ENCODE peak calls at places on chromosomes 5 and 9, in seven cellular contexts. One of them, this sample, is unnamed.

GRCh38 chr9:134833294-134833880 is 47.2 kb upstream of the FCN2 start:
- DNase-seq in tibial nerve: no peak
- DNase-seq in H1: no peak
- DNase-seq in IMR-90: no peak
- DNase-seq in prostate gland: no peak
- DNase-seq in body of pancreas: no peak
- DNase-seq in heart left ventricle: peak; percentile 22
- DNase-seq in this sample: no peak

GRCh38 chr9:77163889-77164288 is 13.4 kb upstream of the VPS13A start:
- DNase-seq in tibial nerve: no peak
- DNase-seq in H1: no peak
- DNase-seq in IMR-90: peak; percentile 58
- DNase-seq in prostate gland: no peak
- DNase-seq in body of pancreas: no peak
- DNase-seq in heart left ventricle: no peak
- DNase-seq in this sample: no peak

GRCh38 chr9:9961487-9961886 is 651.3 kb downstream of the PTPRD start:
- DNase-seq in tibial nerve: no peak
- DNase-seq in H1: no peak
- DNase-seq in IMR-90: no peak
- DNase-seq in prostate gland: no peak
- DNase-seq in body of pancreas: no peak
- DNase-seq in heart left ventricle: no peak
- DNase-seq in this sample: no peak

GRCh38 chr9:116275418-116276295 is 122.1 kb downstream of the PAPPA start:
- DNase-seq in tibial nerve: no peak
- DNase-seq in H1: no peak
- DNase-seq in IMR-90: peak; percentile 71
- DNase-seq in prostate gland: no peak
- DNase-seq in body of pancreas: no peak
- DNase-seq in heart left ventricle: no peak
- DNase-seq in this sample: no peak

GRCh38 chr5:151758141-151758429 is 346 bp downstream of the ATOX1 start:
- DNase-seq in tibial nerve: no peak
- DNase-seq in H1: no peak
- DNase-seq in IMR-90: no peak
- DNase-seq in prostate gland: peak; percentile 7
- DNase-seq in body of pancreas: no peak
- DNase-seq in heart left ventricle: no peak
- DNase-seq in this sample: peak; percentile 88

GRCh38 chr5:2260211-2260985 is 377.7 kb upstream of the IRX4 start:
- DNase-seq in tibial nerve: no peak
- DNase-seq in H1: no peak
- DNase-seq in IMR-90: no peak
- DNase-seq in prostate gland: no peak
- DNase-seq in body of pancreas: no peak
- DNase-seq in heart left ventricle: no peak
- DNase-seq in this sample: no peak

GRCh38 chr9:134891713-134892112 is 11.1 kb downstream of the FCN2 start:
- DNase-seq in tibial nerve: no peak
- DNase-seq in H1: no peak
- DNase-seq in IMR-90: no peak
- DNase-seq in prostate gland: no peak
- DNase-seq in body of pancreas: no peak
- DNase-seq in heart left ventricle: no peak
- DNase-seq in this sample: no peak

GRCh38 chr9:93590609-93591234 is 14.3 kb downstream of the PHF2 start:
- DNase-seq in tibial nerve: no peak
- DNase-seq in H1: no peak
- DNase-seq in IMR-90: no peak
- DNase-seq in prostate gland: no peak
- DNase-seq in body of pancreas: no peak
- DNase-seq in heart left ventricle: no peak
- DNase-seq in this sample: peak; percentile 64

GRCh38 chr5:60131504-60131903 is 238.0 kb upstream of the PDE4D start:
- DNase-seq in tibial nerve: no peak
- DNase-seq in H1: no peak
- DNase-seq in IMR-90: no peak
- DNase-seq in prostate gland: no peak
- DNase-seq in body of pancreas: no peak
- DNase-seq in heart left ventricle: no peak
- DNase-seq in this sample: no peak

GRCh38 chr5:56358046-56358445 is 124.9 kb upstream of the ANKRD55 start:
- DNase-seq in tibial nerve: no peak
- DNase-seq in H1: no peak
- DNase-seq in IMR-90: no peak
- DNase-seq in prostate gland: no peak
- DNase-seq in body of pancreas: no peak
- DNase-seq in heart left ventricle: no peak
- DNase-seq in this sample: no peak

GRCh38 chr5:56357426-56357825 is 124.3 kb upstream of the ANKRD55 start:
- DNase-seq in tibial nerve: no peak
- DNase-seq in H1: no peak
- DNase-seq in IMR-90: no peak
- DNase-seq in prostate gland: no peak
- DNase-seq in body of pancreas: no peak
- DNase-seq in heart left ventricle: no peak
- DNase-seq in this sample: no peak

GRCh38 chr5:56359429-56359781 is 126.3 kb upstream of the ANKRD55 start:
- DNase-seq in tibial nerve: no peak
- DNase-seq in H1: no peak
- DNase-seq in IMR-90: no peak
- DNase-seq in prostate gland: no peak
- DNase-seq in body of pancreas: no peak
- DNase-seq in heart left ventricle: no peak
- DNase-seq in this sample: no peak

GRCh38 chr5:56359809-56360685 is 126.9 kb upstream of the ANKRD55 start:
- DNase-seq in tibial nerve: no peak
- DNase-seq in H1: no peak
- DNase-seq in IMR-90: peak; percentile 20
- DNase-seq in prostate gland: no peak
- DNase-seq in body of pancreas: no peak
- DNase-seq in heart left ventricle: no peak
- DNase-seq in this sample: no peak

GRCh38 chr5:56358703-56359428 is 125.7 kb upstream of the ANKRD55 start:
- DNase-seq in tibial nerve: no peak
- DNase-seq in H1: no peak
- DNase-seq in IMR-90: peak; percentile 12
- DNase-seq in prostate gland: no peak
- DNase-seq in body of pancreas: peak; percentile 67
- DNase-seq in heart left ventricle: no peak
- DNase-seq in this sample: no peak
- TF ChIP-seq CTCF in tibial nerve: no peak
- TF ChIP-seq CTCF in H1: no peak
- TF ChIP-seq CTCF in IMR-90: no peak
- TF ChIP-seq CTCF in prostate gland: no peak
- TF ChIP-seq CTCF in body of pancreas: peak; percentile 12
- TF ChIP-seq CTCF in heart left ventricle: no peak
- TF ChIP-seq CTCF in this sample: no peak

DNA sequence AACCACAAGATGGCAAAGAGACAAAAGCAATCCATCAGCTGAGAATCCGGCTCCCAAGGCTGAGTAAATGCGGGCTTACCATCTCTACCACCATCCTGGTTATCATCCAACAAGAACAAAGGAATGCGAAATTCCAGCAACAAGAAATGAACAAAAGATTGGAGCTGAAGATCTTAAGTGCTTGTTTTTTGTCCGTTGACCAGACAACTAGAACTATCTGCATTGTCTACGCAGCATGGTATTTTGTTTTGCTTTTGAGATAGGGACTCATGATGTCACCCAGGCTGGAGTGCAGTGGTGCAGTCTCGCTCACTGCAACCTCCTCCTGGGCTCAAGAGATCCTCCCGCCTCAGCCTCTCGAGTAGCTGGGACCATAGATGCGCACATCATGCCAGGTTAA is 88.9 kb downstream of the ZNF366 start:
- DNase-seq in tibial nerve: no peak
- DNase-seq in H1: no peak
- DNase-seq in IMR-90: no peak
- DNase-seq in prostate gland: no peak
- DNase-seq in body of pancreas: no peak
- DNase-seq in heart left ventricle: no peak
- DNase-seq in this sample: no peak
- TF ChIP-seq POLR2A in tibial nerve: no peak
- TF ChIP-seq POLR2A in H1: no peak
- TF ChIP-seq POLR2A in IMR-90: no peak
- TF ChIP-seq POLR2A in prostate gland: no peak
- TF ChIP-seq POLR2A in body of pancreas: no peak
- TF ChIP-seq POLR2A in heart left ventricle: no peak
- TF ChIP-seq POLR2A in this sample: no peak

GRCh38 chr5:143649869-143650268 is 162.1 kb upstream of the HMHB1 start:
- DNase-seq in tibial nerve: no peak
- DNase-seq in H1: no peak
- DNase-seq in IMR-90: peak; percentile 21
- DNase-seq in prostate gland: no peak
- DNase-seq in body of pancreas: no peak
- DNase-seq in heart left ventricle: no peak
- DNase-seq in this sample: no peak

GRCh38 chr5:143650296-143650695 is 161.7 kb upstream of the HMHB1 start:
- DNase-seq in tibial nerve: no peak
- DNase-seq in H1: no peak
- DNase-seq in IMR-90: no peak
- DNase-seq in prostate gland: no peak
- DNase-seq in body of pancreas: no peak
- DNase-seq in heart left ventricle: no peak
- DNase-seq in this sample: no peak

GRCh38 chr5:143646961-143647360 is 165.0 kb upstream of the HMHB1 start:
- DNase-seq in tibial nerve: no peak
- DNase-seq in H1: no peak
- DNase-seq in IMR-90: peak; percentile 21
- DNase-seq in prostate gland: no peak
- DNase-seq in body of pancreas: no peak
- DNase-seq in heart left ventricle: no peak
- DNase-seq in this sample: no peak

GRCh38 chr5:143645356-143645755 is 166.6 kb upstream of the HMHB1 start:
- DNase-seq in tibial nerve: no peak
- DNase-seq in H1: no peak
- DNase-seq in IMR-90: no peak
- DNase-seq in prostate gland: no peak
- DNase-seq in body of pancreas: no peak
- DNase-seq in heart left ventricle: no peak
- DNase-seq in this sample: no peak

DNA sequence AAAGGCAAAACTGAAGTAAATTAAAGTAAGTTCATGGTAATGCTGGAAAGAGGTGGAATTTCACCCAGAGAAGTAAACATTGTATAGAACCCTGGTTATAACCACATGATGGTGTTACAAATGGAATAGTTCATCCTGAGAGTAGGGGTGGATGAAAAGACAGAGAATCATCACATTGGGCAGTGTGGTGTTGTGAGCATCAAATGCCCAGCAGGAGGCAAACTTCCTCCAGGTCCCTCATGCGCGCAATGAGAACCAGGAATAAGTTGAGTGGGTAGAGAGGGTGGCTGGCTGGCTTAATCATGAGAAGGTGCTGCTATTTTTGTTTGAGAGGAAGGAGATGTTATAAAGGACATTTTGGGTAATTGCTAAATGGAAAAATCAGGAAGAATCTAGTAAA is 163.3 kb upstream of the HMHB1 start:
- DNase-seq in tibial nerve: no peak
- DNase-seq in H1: peak; percentile 1
- DNase-seq in IMR-90: no peak
- DNase-seq in prostate gland: no peak
- DNase-seq in body of pancreas: no peak
- DNase-seq in heart left ventricle: no peak
- DNase-seq in this sample: no peak
- TF ChIP-seq CTCF in tibial nerve: no peak
- TF ChIP-seq CTCF in H1: peak; percentile 38
- TF ChIP-seq CTCF in IMR-90: peak; percentile 17
- TF ChIP-seq CTCF in prostate gland: no peak
- TF ChIP-seq CTCF in body of pancreas: no peak
- TF ChIP-seq CTCF in heart left ventricle: no peak
- TF ChIP-seq CTCF in this sample: no peak

GRCh38 chr9:16459421-16460148 is 410.9 kb downstream of the BNC2 start:
- DNase-seq in tibial nerve: no peak
- DNase-seq in H1: no peak
- DNase-seq in IMR-90: peak; percentile 23
- DNase-seq in prostate gland: no peak
- DNase-seq in body of pancreas: no peak
- DNase-seq in heart left ventricle: no peak
- DNase-seq in this sample: no peak
- TF ChIP-seq POLR2A in tibial nerve: no peak
- TF ChIP-seq POLR2A in H1: no peak
- TF ChIP-seq POLR2A in IMR-90: no peak
- TF ChIP-seq POLR2A in prostate gland: no peak
- TF ChIP-seq POLR2A in body of pancreas: no peak
- TF ChIP-seq POLR2A in heart left ventricle: no peak
- TF ChIP-seq POLR2A in this sample: no peak

GRCh38 chr5:98568336-98568735 is 205.1 kb upstream of the RGMB start:
- DNase-seq in tibial nerve: no peak
- DNase-seq in H1: no peak
- DNase-seq in IMR-90: peak; percentile 34
- DNase-seq in prostate gland: no peak
- DNase-seq in body of pancreas: no peak
- DNase-seq in heart left ventricle: no peak
- DNase-seq in this sample: no peak
- TF ChIP-seq CTCF in tibial nerve: no peak
- TF ChIP-seq CTCF in H1: no peak
- TF ChIP-seq CTCF in IMR-90: no peak
- TF ChIP-seq CTCF in prostate gland: no peak
- TF ChIP-seq CTCF in body of pancreas: no peak
- TF ChIP-seq CTCF in heart left ventricle: no peak
- TF ChIP-seq CTCF in this sample: no peak

GRCh38 chr5:29796018-29796417 is 1397.5 kb upstream of the CDH6 start:
- DNase-seq in tibial nerve: no peak
- DNase-seq in H1: no peak
- DNase-seq in IMR-90: no peak
- DNase-seq in prostate gland: no peak
- DNase-seq in body of pancreas: no peak
- DNase-seq in heart left ventricle: no peak
- DNase-seq in this sample: no peak
- TF ChIP-seq POLR2A in tibial nerve: no peak
- TF ChIP-seq POLR2A in H1: no peak
- TF ChIP-seq POLR2A in IMR-90: no peak
- TF ChIP-seq POLR2A in prostate gland: no peak
- TF ChIP-seq POLR2A in body of pancreas: no peak
- TF ChIP-seq POLR2A in heart left ventricle: no peak
- TF ChIP-seq POLR2A in this sample: no peak

DNA sequence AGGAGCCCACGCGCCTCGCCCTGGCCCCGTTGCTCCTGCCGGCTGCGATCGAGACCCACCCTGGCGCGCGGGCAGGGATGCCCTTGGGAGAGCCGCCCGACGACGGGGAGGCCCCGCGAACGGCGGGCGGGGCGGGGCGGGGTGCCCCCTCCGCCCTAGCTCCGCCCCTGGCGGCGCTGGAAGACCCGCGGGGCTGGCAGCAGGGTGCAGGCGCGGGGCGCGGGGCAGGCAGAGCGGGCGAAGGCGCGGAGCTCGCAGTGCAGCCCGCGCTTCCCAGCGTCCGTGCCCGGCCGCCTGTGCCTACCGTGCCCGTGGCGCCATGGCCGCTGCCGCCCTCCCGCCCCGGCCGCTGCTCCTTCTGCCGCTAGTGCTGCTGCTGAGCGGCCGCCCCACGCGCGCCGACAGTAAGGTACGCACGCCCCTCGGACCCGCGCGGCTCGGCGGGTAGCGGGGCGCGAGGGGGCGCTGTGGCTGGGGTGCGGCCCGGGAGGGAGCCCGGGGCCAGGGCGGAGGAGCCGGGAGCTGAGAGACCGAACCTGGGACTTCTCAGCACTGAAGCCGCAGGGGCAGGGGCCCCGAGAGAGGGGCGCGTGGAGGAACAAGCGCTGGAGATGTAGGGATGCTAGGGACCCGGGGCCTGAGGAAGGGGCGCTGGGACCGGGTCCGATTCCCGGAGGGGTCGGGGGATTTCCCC is at the start of gene OLFML2A:
- DNase-seq in tibial nerve: no peak
- DNase-seq in H1: no peak
- DNase-seq in IMR-90: no peak
- DNase-seq in prostate gland: no peak
- DNase-seq in body of pancreas: no peak
- DNase-seq in heart left ventricle: no peak
- DNase-seq in this sample: no peak
- TF ChIP-seq CTCF in tibial nerve: peak; percentile 76
- TF ChIP-seq CTCF in H1: peak; percentile 61
- TF ChIP-seq CTCF in IMR-90: peak; percentile 55
- TF ChIP-seq CTCF in prostate gland: peak; percentile 16
- TF ChIP-seq CTCF in body of pancreas: peak; percentile 14
- TF ChIP-seq CTCF in heart left ventricle: peak; percentile 25
- TF ChIP-seq CTCF in this sample: no peak

This sample was measured in lower leg skin.